ENCODE peak calls at places on chromosomes 16 and 17, in six cellular contexts. I is Panc1, P is ovary, D is breast epithelium, X is brain microvascular endothelial cell, V is transverse colon. F is an unnamed sample.

GRCh38 chr16:78895661-78896060 is 704.9 kb downstream of the MAF start:
- DNase-seq in I (no peak), P (no peak), D (no peak), X (no peak), V (no peak), F (no peak)

GRCh38 chr16:24853830-24854229 is 8.1 kb downstream of the SLC5A11 start:
- DNase-seq in I (no peak), P (peak; percentile 31), D (no peak), X (peak; percentile 52), V (no peak), F (peak; percentile 43)

GRCh38 chr17:4997302-4998026 is at the start of the genes INCA1 and KIF1C:
- DNase-seq in I (peak; percentile 33), P (peak; percentile 94), D (peak; percentile 85), X (peak; percentile 71), V (peak; percentile 96), F (peak; percentile 47)

GRCh38 chr17:82679586-82680465 is 18.7 kb downstream of the RAB40B start:
- DNase-seq in I (no peak), P (no peak), D (no peak), X (no peak), V (peak; percentile 68), F (no peak)

GRCh38 chr17:36643086-36643685 is 41.8 kb downstream of the MRM1 start:
- DNase-seq in I (no peak), P (no peak), D (no peak), X (no peak), V (no peak), F (no peak)

GRCh38 chr17:49875690-49876089 is 27.8 kb upstream of the TAC4 start:
- DNase-seq in I (no peak), P (no peak), D (no peak), X (no peak), V (no peak), F (no peak)

GRCh38 chr16:48203974-48204824 is 39.9 kb upstream of the LONP2 start:
- DNase-seq in I (no peak), P (no peak), D (no peak), X (no peak), V (peak; percentile 30), F (no peak)

GRCh38 chr17:8187517-8188407 is 2.2 kb downstream of the BORCS6 start:
- DNase-seq in I (peak; percentile 100), P (peak; percentile 96), D (peak; percentile 90), X (peak; percentile 98), V (peak; percentile 94), F (peak; percentile 95)

GRCh38 chr16:57623251-57624043 is 5.0 kb upstream of the ADGRG1 start:
- DNase-seq in I (no peak), P (no peak), D (peak; percentile 80), X (peak; percentile 63), V (peak; percentile 65), F (no peak)

GRCh38 chr17:68847711-68848110 is 107.5 kb downstream of the ABCA8 start:
- DNase-seq in I (no peak), P (no peak), D (no peak), X (no peak), V (no peak), F (no peak)

GRCh38 chr16:4800290-4801041 is 2.0 kb downstream of the ROGDI start:
- DNase-seq in I (no peak), P (no peak), D (peak; percentile 39), X (no peak), V (peak; percentile 80), F (no peak)

GRCh38 chr16:58931436-58931835 is 197.3 kb upstream of the GOT2 start:
- DNase-seq in I (no peak), P (no peak), D (no peak), X (no peak), V (no peak), F (peak; percentile 80)

DNA sequence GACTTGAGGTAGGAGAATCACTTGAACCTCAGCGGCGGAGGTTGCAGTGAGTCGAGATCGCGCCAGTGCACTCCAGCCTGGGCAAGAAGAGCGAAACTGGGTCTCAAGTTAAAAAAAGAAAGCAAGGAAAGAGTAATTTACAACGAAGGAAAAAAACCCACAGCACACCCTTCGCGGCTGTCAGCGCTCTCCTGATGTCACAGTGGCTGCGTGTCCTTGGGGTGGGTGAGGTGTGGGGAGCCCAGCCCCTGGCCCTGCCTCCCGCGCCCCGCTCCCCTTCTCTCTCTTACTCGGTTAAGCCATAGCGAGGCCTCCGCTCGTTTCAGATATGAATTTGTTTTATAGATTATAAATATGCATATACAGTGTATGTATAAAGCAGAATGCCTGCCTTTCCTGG is 740 bp upstream of the JPT2 start:
- DNase-seq in I (no peak), P (no peak), D (no peak), X (no peak), V (no peak), F (no peak)
- H3K4me3 ChIP-seq in I (peak overlapping the region; percentile 72), P (no peak overlapping the region), D (peak overlapping the region; percentile 74), X (no peak overlapping the region), V (peak overlapping the region; percentile 91), F (peak overlapping the region; percentile 41)

GRCh38 chr17:76781056-76781982 is 43.4 kb downstream of the MFSD11 start:
- DNase-seq in I (no peak), P (no peak), D (no peak), X (no peak), V (no peak), F (no peak)
- TF ChIP-seq CTCF in I (no peak), P (no peak), D (no peak), X (peak; percentile 29), V (no peak), F (peak; percentile 31)

GRCh38 chr16:27403601-27403992 is 1.6 kb downstream of the IL21R start:
- DNase-seq in I (no peak), P (no peak), D (no peak), X (no peak), V (no peak), F (no peak)
- H3K4me3 ChIP-seq in I (no peak overlapping the region), P (no peak overlapping the region), D (no peak overlapping the region), X (no peak overlapping the region), V (peak overlapping the region; percentile 3), F (no peak overlapping the region)

GRCh38 chr17:77287432-77288068 is 146.8 kb downstream of the SEC14L1 start:
- DNase-seq in I (no peak), P (no peak), D (peak; percentile 87), X (peak; percentile 85), V (peak; percentile 70), F (peak; percentile 91)

GRCh38 chr17:77286391-77286640 is 145.5 kb downstream of the SEC14L1 start:
- DNase-seq in I (no peak), P (no peak), D (no peak), X (no peak), V (no peak), F (no peak)

GRCh38 chr17:77288115-77288619 is 147.4 kb downstream of the SEC14L1 start:
- DNase-seq in I (no peak), P (no peak), D (peak; percentile 61), X (no peak), V (peak; percentile 43), F (no peak)

GRCh38 chr17:77285594-77286390 is 145.0 kb downstream of the SEC14L1 start:
- DNase-seq in I (no peak), P (no peak), D (peak; percentile 68), X (peak; percentile 83), V (peak; percentile 81), F (peak; percentile 65)

DNA sequence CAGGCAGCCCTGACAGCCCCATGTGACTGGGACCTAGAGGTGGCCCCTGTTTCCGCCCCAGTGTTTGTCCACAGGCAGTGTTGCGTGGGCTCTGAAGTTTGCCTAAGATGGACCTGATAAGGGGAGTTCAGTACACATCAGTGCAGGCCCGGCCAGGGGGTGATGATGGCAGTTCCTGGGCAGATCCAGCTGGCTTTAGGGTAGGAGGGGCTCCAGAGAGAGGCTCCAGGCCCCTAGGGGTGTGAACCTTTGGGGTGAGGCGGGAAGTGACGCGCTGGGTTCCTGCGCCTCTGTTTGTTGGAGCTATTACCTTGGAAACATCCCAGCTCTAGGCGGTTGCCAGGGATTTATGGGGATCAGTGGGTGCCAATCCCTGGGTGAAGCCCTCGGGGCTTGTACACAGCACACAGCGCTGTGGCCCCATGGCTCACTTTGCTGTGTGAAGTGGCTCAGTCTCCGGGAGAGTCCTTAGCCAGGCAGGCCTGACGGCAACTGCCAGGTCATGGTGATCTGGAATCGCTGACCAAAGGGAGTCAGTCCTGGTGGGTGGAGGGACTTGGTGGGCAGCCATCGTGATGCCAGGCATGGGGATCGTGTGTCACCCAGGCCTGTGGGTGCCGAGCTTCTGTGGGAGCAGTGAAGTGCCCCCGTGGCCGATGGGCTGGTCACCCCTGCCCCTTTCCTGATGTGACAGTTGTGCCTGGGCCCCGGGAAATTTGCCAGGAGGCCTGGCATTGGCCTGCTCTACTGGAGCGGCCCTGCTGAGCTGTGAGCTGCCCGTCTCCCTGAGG is 146.1 kb downstream of the SEC14L1 start:
- DNase-seq in I (no peak), P (no peak), D (peak; percentile 92), X (peak; percentile 59), V (peak; percentile 88), F (peak; percentile 98)
- TF ChIP-seq CTCF in I (no peak), P (no peak), D (no peak), X (no peak), V (no peak), F (no peak)

DNA sequence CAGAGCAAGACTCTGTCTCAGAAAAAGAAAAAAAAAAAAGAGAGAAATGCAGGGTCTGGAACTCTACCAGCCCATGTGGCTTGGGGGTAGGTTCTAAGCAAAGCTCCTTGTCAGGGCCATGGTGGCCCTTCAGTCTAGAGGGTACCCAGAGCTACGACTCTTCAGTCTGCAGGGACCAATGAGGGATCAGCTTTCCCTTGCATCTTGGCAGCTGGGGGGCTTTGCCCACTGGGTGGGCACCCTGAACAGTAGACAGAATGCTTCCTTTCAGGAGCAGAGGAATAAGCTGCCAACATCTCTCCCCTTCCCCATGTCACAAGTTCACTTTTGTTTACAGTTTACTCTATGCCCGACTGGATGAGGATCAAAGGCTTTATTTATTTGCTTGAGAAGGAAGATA is 16.8 kb downstream of the TRAF4 start:
- DNase-seq in I (no peak), P (no peak), D (no peak), X (no peak), V (no peak), F (no peak)
- H3K4me3 ChIP-seq in I (no peak overlapping the region), P (no peak overlapping the region), D (no peak overlapping the region), X (no peak overlapping the region), V (no peak overlapping the region), F (no peak overlapping the region)

GRCh38 chr16:88924834-88925539 is 52.0 kb downstream of the CBFA2T3 start:
- DNase-seq in I (no peak), P (peak; percentile 40), D (no peak), X (peak; percentile 81), V (no peak), F (peak; percentile 5)
- TF ChIP-seq CTCF in I (no peak), P (no peak), D (peak; percentile 10), X (peak; percentile 76), V (no peak), F (peak; percentile 58)